ENCODE peak calls at places on chromosomes 1 and 21, in five cellular contexts. T, A, S, G and C are unnamed samples.
A peak's percentile ranks its signal among the peaks of the same experiment; 100 is the strongest.

GRCh38 chr1:2632561-2633361 is at the start of gene MMEL1:
- DNase-seq in G (no peak), S (no peak), A (no peak), T (no peak), C (no peak)

GRCh38 chr1:225253784-225254183 is 174.1 kb downstream of the LBR start:
- DNase-seq in S (no peak), G (no peak), T (peak; percentile 16), A (no peak), C (no peak)

GRCh38 chr21:25565272-25566199 is 41.7 kb downstream of the MRPL39 start:
- DNase-seq in A (no peak), S (no peak), G (no peak), T (no peak), C (no peak)

GRCh38 chr1:199720496-199720895 is 307.0 kb upstream of the NR5A2 start:
- DNase-seq in T (no peak), A (no peak), S (no peak), G (no peak), C (no peak)

GRCh38 chr1:203929741-203930309 is 68.4 kb downstream of the SNRPE start:
- DNase-seq in S (no peak), T (peak; percentile 8), A (no peak), G (peak; percentile 43), C (no peak)

GRCh38 chr1:17140279-17140678 is 21.0 kb upstream of the PADI2 start:
- DNase-seq in G (no peak), T (no peak), S (no peak), A (no peak), C (no peak)

GRCh38 chr1:209746469-209747269 is 9.2 kb upstream of the TRAF3IP3 start:
- DNase-seq in A (no peak), T (no peak), S (no peak), G (no peak), C (no peak)

GRCh38 chr21:26840912-26841311 is 4.3 kb downstream of the ADAMTS1 start:
- DNase-seq in G (no peak), T (no peak), S (peak; percentile 57), A (no peak), C (peak; percentile 69)

GRCh38 chr1:21669033-21669286 is 197 bp downstream of the RAP1GAP start:
- DNase-seq in A (no peak), G (no peak), T (no peak), S (no peak), C (no peak)

GRCh38 chr1:219465247-219466093 is 147.4 kb downstream of the ZC3H11B start:
- DNase-seq in T (no peak), G (no peak), A (no peak), S (no peak), C (no peak)

GRCh38 chr1:229578168-229579100 is 19.9 kb upstream of the ABCB10 start:
- DNase-seq in T (no peak), S (no peak), A (no peak), G (no peak), C (no peak)

GRCh38 chr1:206557636-206558473 is 50.5 kb downstream of the RASSF5 start:
- DNase-seq in G (no peak), S (no peak), T (no peak), A (no peak), C (no peak)

GRCh38 chr1:109777980-109778625 is 14.4 kb upstream of the EPS8L3 start:
- DNase-seq in A (no peak), G (no peak), T (no peak), S (peak; percentile 7), C (peak; percentile 21)

GRCh38 chr1:3427711-3428704 is 26.5 kb upstream of the ARHGEF16 start:
- DNase-seq in A (no peak), G (no peak), T (no peak), S (no peak), C (no peak)

GRCh38 chr1:223248787-223249175 is 105.7 kb upstream of the TLR5 start:
- DNase-seq in A (no peak), S (no peak), T (no peak), G (no peak), C (no peak)

GRCh38 chr1:206117151-206117948 is at the start of gene AVPR1B:
- DNase-seq in G (peak; percentile 28), S (peak; percentile 48), A (peak; percentile 74), T (peak; percentile 53), C (no peak)

GRCh38 chr1:102628008-102628736 is 480.1 kb downstream of the COL11A1 start:
- DNase-seq in S (no peak), G (no peak), A (no peak), T (no peak), C (no peak)

GRCh38 chr1:83931658-83932253 is 67.2 kb downstream of the TTLL7 start:
- DNase-seq in G (peak; percentile 32), S (no peak), A (no peak), T (peak; percentile 6), C (peak; percentile 22)

GRCh38 chr1:169586395-169587255 is at the start of gene F5:
- DNase-seq in T (peak; percentile 64), A (peak; percentile 91), S (peak; percentile 74), G (peak; percentile 55), C (peak; percentile 41)

GRCh38 chr1:220012259-220012658 is 34.0 kb downstream of the EPRS1 start:
- DNase-seq in G (no peak), T (no peak), A (no peak), S (no peak), C (no peak)

GRCh38 chr1:93353286-93353685 is 7.6 kb downstream of the DR1 start:
- DNase-seq in G (no peak), T (no peak), A (no peak), S (no peak), C (no peak)

DNA sequence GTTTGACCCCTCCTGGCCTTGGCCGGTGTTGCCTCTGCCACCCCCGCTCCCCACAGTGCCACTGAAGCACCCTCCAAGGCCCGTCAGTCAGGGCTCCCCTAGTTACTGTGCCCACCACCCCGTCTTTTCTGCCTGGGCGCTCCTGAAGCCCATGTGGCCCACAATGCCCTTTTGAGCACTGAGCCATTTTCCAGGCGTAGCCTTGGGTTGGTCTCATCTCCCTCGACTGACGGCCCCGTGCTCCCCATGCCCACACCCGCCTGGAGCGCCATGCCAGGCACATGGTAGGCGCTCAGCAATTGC is 107.9 kb downstream of the WDR4 start:
- DNase-seq in T (no peak), S (no peak), G (no peak), A (no peak), C (no peak)
- TF ChIP-seq CTCF in T (no peak), S (no peak), G (no peak), A (no peak), C (no peak)

GRCh38 chr1:85330711-85331290 is 54.4 kb upstream of the BCL10 start:
- DNase-seq in G (no peak), T (no peak), A (no peak), S (peak; percentile 34), C (no peak)
- H3K4me1 ChIP-seq in G (no peaks in the 10 kb centered on the region), T (peaks cover 50% of the 10 kb centered on the region), A (peaks cover 18% of the 10 kb centered on the region), S (peaks cover 35% of the 10 kb centered on the region), C (no peaks in the 10 kb centered on the region)

GRCh38 chr1:152739841-152740240 is 18.0 kb upstream of the KPRP start:
- DNase-seq in S (no peak), T (no peak), A (no peak), G (no peak), C (no peak)

DNA sequence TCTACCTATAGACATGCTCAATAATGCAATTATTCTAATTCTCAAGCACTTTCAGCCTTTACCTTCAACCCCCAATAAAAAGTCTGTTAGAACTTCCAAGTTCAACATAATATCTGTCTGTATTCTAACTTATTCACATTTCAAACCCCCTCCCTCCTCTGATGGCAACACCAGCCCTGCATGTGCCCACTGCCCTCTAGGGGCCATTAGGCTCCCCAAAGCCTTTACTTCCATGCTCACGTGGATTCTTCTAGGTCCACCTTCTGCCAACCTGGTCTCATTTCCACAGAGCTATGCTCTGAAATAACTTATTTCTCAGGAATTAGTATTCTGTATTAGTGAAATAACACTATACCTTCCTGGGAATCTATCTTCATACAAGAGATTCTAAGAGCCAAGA is 22.2 kb upstream of the KPRP start:
- DNase-seq in T (no peak), S (no peak), A (no peak), G (no peak), C (no peak)
- TF ChIP-seq CTCF in T (peak; percentile 29), S (no peak), A (no peak), G (no peak), C (no peak)

GRCh38 chr1:163170331-163170730 is 32.4 kb downstream of the RGS5 start:
- DNase-seq in A (no peak), S (no peak), T (no peak), G (no peak), C (no peak)

GRCh38 chr1:163170975-163171676 is 31.6 kb downstream of the RGS5 start:
- DNase-seq in T (no peak), S (no peak), G (no peak), A (no peak), C (no peak)

GRCh38 chr1:163172596-163172995 is 30.1 kb downstream of the RGS5 start:
- DNase-seq in S (no peak), A (no peak), G (no peak), T (no peak), C (no peak)

GRCh38 chr1:163173121-163173520 is 29.6 kb downstream of the RGS5 start:
- DNase-seq in T (no peak), A (no peak), G (no peak), S (no peak), C (no peak)

DNA sequence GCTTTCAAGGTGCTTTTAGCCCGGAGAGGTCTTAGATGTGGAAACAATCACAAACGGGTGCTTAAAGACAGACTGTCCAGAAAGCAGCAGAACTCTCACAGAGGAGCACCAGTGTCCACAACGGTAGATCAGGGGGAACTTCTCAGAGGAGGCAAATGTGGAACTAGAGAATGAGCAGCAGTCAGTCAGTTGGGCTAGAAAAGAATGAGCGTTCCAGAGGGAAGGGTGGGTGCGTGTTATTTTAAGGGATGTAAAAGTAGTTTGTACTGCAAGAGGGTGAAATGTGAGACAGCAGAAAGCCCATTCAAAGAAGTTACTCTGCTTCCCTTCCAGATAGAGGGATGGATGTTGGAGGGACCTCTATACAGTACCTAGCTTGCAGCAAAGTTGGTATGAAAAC is 30.9 kb downstream of the RGS5 start:
- DNase-seq in S (no peak), A (no peak), T (no peak), G (no peak), C (no peak)
- H3K4me1 ChIP-seq in S (peaks cover 25% of the 10 kb centered on the region), A (no peaks in the 10 kb centered on the region), T (no peaks in the 10 kb centered on the region), G (no peaks in the 10 kb centered on the region), C (no peaks in the 10 kb centered on the region)

GRCh38 chr1:204961765-204962419 is 81.1 kb upstream of the CNTN2 start:
- DNase-seq in T (no peak), A (no peak), S (peak; percentile 33), G (no peak), C (no peak)
- TF ChIP-seq CTCF in T (no peak), A (peak; percentile 52), S (no peak), G (no peak), C (no peak)